ENCODE peak calls at places on chromosome 14, in eight cellular contexts. One of them, this sample, is unnamed.
A peak's percentile ranks its signal among the peaks of the same experiment; 100 is the strongest.

GRCh38 chr14:106488293-106488692 is 961.9 kb downstream of the TMEM121 start:
- DNase-seq in breast epithelium: no peak
- DNase-seq in sigmoid colon: no peak
- DNase-seq in stomach: no peak
- DNase-seq in A549: no peak
- DNase-seq in spleen: no peak
- DNase-seq in testis: no peak
- DNase-seq in psoas muscle: no peak
- DNase-seq in this sample: no peak

GRCh38 chr14:106224694-106224971 is 698.2 kb downstream of the TMEM121 start:
- DNase-seq in breast epithelium: no peak
- DNase-seq in sigmoid colon: no peak
- DNase-seq in stomach: no peak
- DNase-seq in A549: no peak
- DNase-seq in spleen: no peak
- DNase-seq in testis: no peak
- DNase-seq in psoas muscle: no peak
- DNase-seq in this sample: no peak

GRCh38 chr14:31029016-31029970 is 3.1 kb upstream of the STRN3 start:
- DNase-seq in breast epithelium: no peak
- DNase-seq in sigmoid colon: no peak
- DNase-seq in stomach: no peak
- DNase-seq in A549: no peak
- DNase-seq in spleen: no peak
- DNase-seq in testis: no peak
- DNase-seq in psoas muscle: no peak
- DNase-seq in this sample: no peak

GRCh38 chr14:26549571-26549970 is 48.3 kb downstream of the NOVA1 start:
- DNase-seq in breast epithelium: no peak
- DNase-seq in sigmoid colon: no peak
- DNase-seq in stomach: no peak
- DNase-seq in A549: no peak
- DNase-seq in spleen: no peak
- DNase-seq in testis: no peak
- DNase-seq in psoas muscle: no peak
- DNase-seq in this sample: no peak

GRCh38 chr14:102829106-102829505 is 51.9 kb downstream of the TRAF3 start:
- DNase-seq in breast epithelium: no peak
- DNase-seq in sigmoid colon: no peak
- DNase-seq in stomach: no peak
- DNase-seq in A549: no peak
- DNase-seq in spleen: no peak
- DNase-seq in testis: no peak
- DNase-seq in psoas muscle: no peak
- DNase-seq in this sample: no peak

GRCh38 chr14:32473476-32473875 is 144.4 kb downstream of the AKAP6 start:
- DNase-seq in breast epithelium: peak; percentile 98
- DNase-seq in sigmoid colon: peak; percentile 78
- DNase-seq in stomach: no peak
- DNase-seq in A549: no peak
- DNase-seq in spleen: no peak
- DNase-seq in testis: peak; percentile 60
- DNase-seq in psoas muscle: peak; percentile 56
- DNase-seq in this sample: no peak

GRCh38 chr14:61477845-61478438 is 156.6 kb downstream of the PRKCH start:
- DNase-seq in breast epithelium: peak; percentile 68
- DNase-seq in sigmoid colon: peak; percentile 80
- DNase-seq in stomach: peak; percentile 89
- DNase-seq in A549: no peak
- DNase-seq in spleen: peak; percentile 92
- DNase-seq in testis: peak; percentile 55
- DNase-seq in psoas muscle: peak; percentile 74
- DNase-seq in this sample: peak; percentile 81

GRCh38 chr14:68789002-68789797 is 3.7 kb downstream of the ZFP36L1 start:
- DNase-seq in breast epithelium: peak; percentile 78
- DNase-seq in sigmoid colon: peak; percentile 95
- DNase-seq in stomach: peak; percentile 88
- DNase-seq in A549: peak; percentile 45
- DNase-seq in spleen: peak; percentile 96
- DNase-seq in testis: peak; percentile 89
- DNase-seq in psoas muscle: peak; percentile 88
- DNase-seq in this sample: no peak

GRCh38 chr14:60980811-60981625 is at the start of the genes SLC38A6 and TRMT5:
- DNase-seq in breast epithelium: peak; percentile 93
- DNase-seq in sigmoid colon: peak; percentile 97
- DNase-seq in stomach: peak; percentile 94
- DNase-seq in A549: peak; percentile 87
- DNase-seq in spleen: peak; percentile 95
- DNase-seq in testis: peak; percentile 97
- DNase-seq in psoas muscle: peak; percentile 94
- DNase-seq in this sample: peak; percentile 75

GRCh38 chr14:57889245-57889644 is 23.4 kb upstream of the SLC35F4 start:
- DNase-seq in breast epithelium: peak; percentile 44
- DNase-seq in sigmoid colon: no peak
- DNase-seq in stomach: peak; percentile 65
- DNase-seq in A549: no peak
- DNase-seq in spleen: no peak
- DNase-seq in testis: peak; percentile 61
- DNase-seq in psoas muscle: no peak
- DNase-seq in this sample: no peak

GRCh38 chr14:75418779-75419768 is 8.7 kb upstream of the JDP2 start:
- DNase-seq in breast epithelium: no peak
- DNase-seq in sigmoid colon: no peak
- DNase-seq in stomach: peak; percentile 63
- DNase-seq in A549: no peak
- DNase-seq in spleen: no peak
- DNase-seq in testis: peak; percentile 51
- DNase-seq in psoas muscle: no peak
- DNase-seq in this sample: no peak

GRCh38 chr14:23478109-23478698 is 8.7 kb downstream of the NGDN start:
- DNase-seq in breast epithelium: no peak
- DNase-seq in sigmoid colon: no peak
- DNase-seq in stomach: peak; percentile 68
- DNase-seq in A549: peak; percentile 54
- DNase-seq in spleen: no peak
- DNase-seq in testis: peak; percentile 68
- DNase-seq in psoas muscle: peak; percentile 46
- DNase-seq in this sample: no peak
- TF ChIP-seq CTCF in breast epithelium: peak; percentile 58
- TF ChIP-seq CTCF in sigmoid colon: peak; percentile 67
- TF ChIP-seq CTCF in stomach: peak; percentile 68
- TF ChIP-seq CTCF in A549: peak; percentile 77
- TF ChIP-seq CTCF in spleen: peak; percentile 68
- TF ChIP-seq CTCF in testis: peak; percentile 83
- TF ChIP-seq CTCF in psoas muscle: peak; percentile 83
- TF ChIP-seq CTCF in this sample: peak; percentile 42

GRCh38 chr14:101761032-101761880 is at the start of gene PPP2R5C:
- DNase-seq in breast epithelium: peak; percentile 84
- DNase-seq in sigmoid colon: peak; percentile 97
- DNase-seq in stomach: peak; percentile 93
- DNase-seq in A549: peak; percentile 95
- DNase-seq in spleen: peak; percentile 98
- DNase-seq in testis: peak; percentile 95
- DNase-seq in psoas muscle: peak; percentile 95
- DNase-seq in this sample: peak; percentile 94
- H3K27ac ChIP-seq in breast epithelium: peak within 1 kb of the TSS; percentile 88
- H3K27ac ChIP-seq in sigmoid colon: peak within 1 kb of the TSS; percentile 95
- H3K27ac ChIP-seq in stomach: peak within 1 kb of the TSS; percentile 100
- H3K27ac ChIP-seq in A549: peak within 1 kb of the TSS; percentile 77
- H3K27ac ChIP-seq in spleen: peak within 1 kb of the TSS; percentile 98
- H3K27ac ChIP-seq in testis: peak within 1 kb of the TSS; percentile 94
- H3K27ac ChIP-seq in psoas muscle: peak within 1 kb of the TSS; percentile 95
- H3K27ac ChIP-seq in this sample: peak within 1 kb of the TSS; percentile 85

DNA sequence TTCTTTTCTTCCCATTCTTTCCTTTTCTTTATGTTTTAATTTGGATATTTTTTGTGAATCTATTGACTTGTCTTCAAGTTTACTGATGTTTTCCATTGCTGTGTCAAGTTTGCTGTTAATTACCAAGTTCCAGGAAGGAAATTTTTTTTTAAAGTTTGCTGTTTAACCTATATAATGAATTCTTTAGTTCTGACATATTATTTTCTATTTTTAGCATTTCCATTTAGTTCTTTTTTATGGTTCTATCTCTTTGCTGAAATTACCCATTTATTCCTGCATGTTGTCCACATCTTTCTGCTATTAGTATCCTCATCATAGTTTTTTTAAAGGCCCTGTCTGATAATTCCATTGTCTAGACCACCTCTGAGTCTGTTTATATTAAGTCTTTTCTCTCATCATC is 27.8 kb downstream of the KLHDC1 start:
- DNase-seq in breast epithelium: no peak
- DNase-seq in sigmoid colon: no peak
- DNase-seq in stomach: no peak
- DNase-seq in A549: no peak
- DNase-seq in spleen: no peak
- DNase-seq in testis: no peak
- DNase-seq in psoas muscle: no peak
- DNase-seq in this sample: no peak
- TF ChIP-seq CTCF in breast epithelium: no peak
- TF ChIP-seq CTCF in sigmoid colon: no peak
- TF ChIP-seq CTCF in stomach: no peak
- TF ChIP-seq CTCF in A549: no peak
- TF ChIP-seq CTCF in spleen: no peak
- TF ChIP-seq CTCF in testis: no peak
- TF ChIP-seq CTCF in psoas muscle: no peak
- TF ChIP-seq CTCF in this sample: no peak

GRCh38 chr14:25095784-25096390 is 45.9 kb upstream of the STXBP6 start:
- DNase-seq in breast epithelium: no peak
- DNase-seq in sigmoid colon: no peak
- DNase-seq in stomach: no peak
- DNase-seq in A549: no peak
- DNase-seq in spleen: no peak
- DNase-seq in testis: no peak
- DNase-seq in psoas muscle: no peak
- DNase-seq in this sample: no peak

GRCh38 chr14:25094171-25094907 is 44.4 kb upstream of the STXBP6 start:
- DNase-seq in breast epithelium: no peak
- DNase-seq in sigmoid colon: no peak
- DNase-seq in stomach: no peak
- DNase-seq in A549: no peak
- DNase-seq in spleen: no peak
- DNase-seq in testis: no peak
- DNase-seq in psoas muscle: no peak
- DNase-seq in this sample: no peak

GRCh38 chr14:25102788-25103187 is 52.8 kb upstream of the STXBP6 start:
- DNase-seq in breast epithelium: no peak
- DNase-seq in sigmoid colon: no peak
- DNase-seq in stomach: no peak
- DNase-seq in A549: no peak
- DNase-seq in spleen: no peak
- DNase-seq in testis: no peak
- DNase-seq in psoas muscle: no peak
- DNase-seq in this sample: no peak

DNA sequence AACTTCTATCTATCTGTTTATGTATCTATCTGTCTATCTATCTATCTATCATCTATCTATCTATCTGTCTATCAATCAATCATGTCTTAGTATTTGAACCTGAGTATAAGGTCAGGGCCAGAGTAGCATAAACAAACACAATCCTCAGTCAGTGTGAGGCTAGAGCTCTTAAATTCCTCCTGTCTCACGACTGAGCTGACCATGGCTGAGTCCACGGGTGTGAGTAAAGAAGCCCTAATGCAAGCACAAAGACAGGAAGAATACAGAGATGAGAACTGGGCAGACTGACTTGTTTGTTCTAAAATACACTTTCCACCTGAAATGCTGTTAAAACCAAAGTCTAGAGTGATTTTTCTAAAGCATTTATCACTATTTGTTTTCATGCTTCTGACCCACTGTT is 47.2 kb upstream of the STXBP6 start:
- DNase-seq in breast epithelium: no peak
- DNase-seq in sigmoid colon: no peak
- DNase-seq in stomach: no peak
- DNase-seq in A549: no peak
- DNase-seq in spleen: no peak
- DNase-seq in testis: no peak
- DNase-seq in psoas muscle: no peak
- DNase-seq in this sample: no peak
- H3K27ac ChIP-seq in breast epithelium: no peak overlapping the region
- H3K27ac ChIP-seq in sigmoid colon: no peak overlapping the region
- H3K27ac ChIP-seq in stomach: no peak overlapping the region
- H3K27ac ChIP-seq in A549: no peak overlapping the region
- H3K27ac ChIP-seq in spleen: no peak overlapping the region
- H3K27ac ChIP-seq in testis: no peak overlapping the region
- H3K27ac ChIP-seq in psoas muscle: no peak overlapping the region
- H3K27ac ChIP-seq in this sample: no peak overlapping the region

GRCh38 chr14:64676410-64677008 is 27.7 kb upstream of the PLEKHG3 start:
- DNase-seq in breast epithelium: no peak
- DNase-seq in sigmoid colon: no peak
- DNase-seq in stomach: no peak
- DNase-seq in A549: no peak
- DNase-seq in spleen: no peak
- DNase-seq in testis: no peak
- DNase-seq in psoas muscle: no peak
- DNase-seq in this sample: no peak
- TF ChIP-seq CTCF in breast epithelium: no peak
- TF ChIP-seq CTCF in sigmoid colon: no peak
- TF ChIP-seq CTCF in stomach: no peak
- TF ChIP-seq CTCF in A549: no peak
- TF ChIP-seq CTCF in spleen: no peak
- TF ChIP-seq CTCF in testis: no peak
- TF ChIP-seq CTCF in psoas muscle: no peak
- TF ChIP-seq CTCF in this sample: no peak

DNA sequence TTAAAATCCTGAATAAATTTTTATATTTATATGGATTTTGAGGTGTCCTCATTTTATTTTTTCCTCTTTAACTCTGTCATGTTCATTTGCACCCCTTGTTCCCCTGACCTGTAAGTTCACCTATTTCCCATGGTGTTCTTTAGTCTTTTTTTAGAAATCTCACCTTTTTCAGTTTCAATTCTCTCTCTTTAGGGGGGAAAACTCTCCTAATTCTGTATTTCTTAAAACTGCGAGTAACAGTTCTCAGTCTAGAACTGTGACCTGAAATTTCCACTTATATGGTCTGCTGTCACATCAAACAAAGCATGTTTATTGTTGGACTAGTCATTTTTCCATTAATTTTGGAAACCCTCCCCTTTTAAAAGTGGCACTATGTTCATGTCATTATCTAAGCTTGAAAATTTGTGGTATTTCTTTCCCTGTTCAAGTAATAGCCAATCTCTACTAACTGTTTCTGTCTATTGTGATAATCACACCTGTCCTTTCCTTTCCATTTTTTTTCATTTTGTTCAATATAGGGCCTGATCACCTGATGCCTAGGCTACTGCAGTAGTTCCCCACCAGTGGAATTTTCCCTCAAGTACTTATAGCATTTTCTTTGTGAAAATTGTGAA is 14.0 kb upstream of the FBXO33 start:
- DNase-seq in breast epithelium: no peak
- DNase-seq in sigmoid colon: no peak
- DNase-seq in stomach: no peak
- DNase-seq in A549: no peak
- DNase-seq in spleen: no peak
- DNase-seq in testis: no peak
- DNase-seq in psoas muscle: no peak
- DNase-seq in this sample: no peak
- H3K27ac ChIP-seq in breast epithelium: no peak overlapping the region
- H3K27ac ChIP-seq in sigmoid colon: no peak overlapping the region
- H3K27ac ChIP-seq in stomach: no peak overlapping the region
- H3K27ac ChIP-seq in A549: no peak overlapping the region
- H3K27ac ChIP-seq in spleen: no peak overlapping the region
- H3K27ac ChIP-seq in testis: no peak overlapping the region
- H3K27ac ChIP-seq in psoas muscle: no peak overlapping the region
- H3K27ac ChIP-seq in this sample: no peak overlapping the region

GRCh38 chr14:96297999-96298398 is 42.0 kb downstream of the BDKRB1 start:
- DNase-seq in breast epithelium: no peak
- DNase-seq in sigmoid colon: no peak
- DNase-seq in stomach: no peak
- DNase-seq in A549: no peak
- DNase-seq in spleen: no peak
- DNase-seq in testis: no peak
- DNase-seq in psoas muscle: no peak
- DNase-seq in this sample: no peak
- TF ChIP-seq CTCF in breast epithelium: no peak
- TF ChIP-seq CTCF in sigmoid colon: no peak
- TF ChIP-seq CTCF in stomach: no peak
- TF ChIP-seq CTCF in A549: no peak
- TF ChIP-seq CTCF in spleen: no peak
- TF ChIP-seq CTCF in testis: no peak
- TF ChIP-seq CTCF in psoas muscle: no peak
- TF ChIP-seq CTCF in this sample: no peak

This sample was measured in ascending aorta.